ENCODE peak calls at places on chromosome 16, in six cellular contexts. Q, V, I, B, X and O are unnamed samples.

GRCh38 chr16:24635900-24636610 is 93.4 kb upstream of the TNRC6A start:
- DNase-seq in B (peak), I (no peak), V (no peak), X (peak), Q (peak), O (no peak)

GRCh38 chr16:1258906-1259759 is 3.3 kb downstream of the TPSD1 start:
- DNase-seq in I (no peak), X (no peak), B (no peak), V (no peak), Q (no peak), O (no peak)

GRCh38 chr16:16038950-16039349 is 89.5 kb downstream of the ABCC1 start:
- DNase-seq in V (no peak), I (no peak), B (no peak), X (no peak), Q (no peak), O (no peak)

GRCh38 chr16:67666032-67666537 is 465 bp downstream of the ENKD1 start:
- DNase-seq in Q (peak), B (no peak), I (no peak), X (no peak), V (no peak), O (no peak)

GRCh38 chr16:931651-932500 is 38.9 kb downstream of the LMF1 start:
- DNase-seq in B (no peak), Q (no peak), I (no peak), V (no peak), X (no peak), O (no peak)

GRCh38 chr16:46961373-46962353 is 11.8 kb downstream of the DNAJA2 start:
- DNase-seq in X (no peak), B (no peak), V (no peak), Q (no peak), I (no peak), O (no peak)

GRCh38 chr16:68833251-68833650 is 10.1 kb upstream of the TANGO6 start:
- DNase-seq in X (peak), I (no peak), V (no peak), Q (no peak), B (no peak), O (no peak)

GRCh38 chr16:81711609-81712329 is 67.3 kb upstream of the PLCG2 start:
- DNase-seq in I (no peak), B (no peak), V (no peak), X (peak), Q (peak), O (no peak)

GRCh38 chr16:62478903-62479458 is 442.7 kb upstream of the CDH8 start:
- DNase-seq in I (no peak), V (no peak), Q (no peak), B (no peak), X (no peak), O (no peak)

GRCh38 chr16:17470002-17470870 is 524 bp downstream of the XYLT1 start:
- DNase-seq in V (peak), X (no peak), Q (no peak), I (peak), B (peak), O (no peak)

GRCh38 chr16:969508-970378 is 1.0 kb downstream of the LMF1 start:
- DNase-seq in Q (peak), B (no peak), I (no peak), X (no peak), V (no peak), O (no peak)

GRCh38 chr16:88531346-88531745 is 38.9 kb upstream of the ZC3H18 start:
- DNase-seq in V (no peak), X (no peak), I (no peak), B (no peak), Q (no peak), O (no peak)

GRCh38 chr16:65445313-65446260 is 323.7 kb upstream of the CDH11 start:
- DNase-seq in X (no peak), V (no peak), B (no peak), I (no peak), Q (no peak), O (no peak)

GRCh38 chr16:87219287-87219909 is 97.8 kb downstream of the C16orf95 start:
- DNase-seq in Q (no peak), V (no peak), X (no peak), I (no peak), B (no peak), O (no peak)

GRCh38 chr16:67801889-67802288 is 4.5 kb downstream of the RANBP10 start:
- DNase-seq in X (no peak), I (no peak), V (no peak), B (no peak), Q (no peak), O (no peak)

GRCh38 chr16:50068550-50068949 is 2.8 kb downstream of the HEATR3 start:
- DNase-seq in Q (peak), V (no peak), I (no peak), B (no peak), X (no peak), O (no peak)